ENCODE peak calls at places on chromosomes 11 and 22, in four cellular contexts. A, V, Y and Z are unnamed samples.

GRCh38 chr11:114159320-114159719 is 99.8 kb downstream of the ZBTB16 start:
- DNase-seq in A (no peak), V (no peak), Y (no peak), Z (no peak)

GRCh38 chr11:64359712-64360402 is 895 bp downstream of the RPS6KA4 start:
- DNase-seq in A (no peak), V (peak), Y (no peak), Z (peak)

GRCh38 chr11:77144854-77145428 is 16.9 kb downstream of the MYO7A start:
- DNase-seq in A (no peak), V (no peak), Y (no peak), Z (no peak)

GRCh38 chr11:24264868-24265267 is 232.0 kb upstream of the LUZP2 start:
- DNase-seq in A (no peak), V (no peak), Y (no peak), Z (no peak)

GRCh38 chr11:115677190-115677589 is 173.0 kb upstream of the CADM1 start:
- DNase-seq in A (no peak), V (no peak), Y (no peak), Z (no peak)

GRCh38 chr11:133096981-133097380 is 435.3 kb downstream of the OPCML start:
- DNase-seq in A (no peak), V (no peak), Y (no peak), Z (no peak)

GRCh38 chr11:128026596-128026995 is 560.8 kb downstream of the ETS1 start:
- DNase-seq in A (no peak), V (no peak), Y (no peak), Z (no peak)

GRCh38 chr11:35009191-35009940 is 92.9 kb downstream of the PDHX start:
- DNase-seq in A (no peak), V (no peak), Y (no peak), Z (no peak)

GRCh38 chr22:23256986-23257888 is 76.9 kb downstream of the BCR start:
- DNase-seq in A (no peak), V (no peak), Y (no peak), Z (no peak)

GRCh38 chr11:4916581-4916980 is 2.6 kb downstream of the OR51G2 start:
- DNase-seq in A (no peak), V (no peak), Y (no peak), Z (no peak)

GRCh38 chr11:102226702-102227101 is 90.6 kb upstream of the BIRC3 start:
- DNase-seq in A (peak), V (no peak), Y (no peak), Z (no peak)

GRCh38 chr11:102229510-102230119 is 87.7 kb upstream of the BIRC3 start:
- DNase-seq in A (no peak), V (no peak), Y (no peak), Z (no peak)

GRCh38 chr11:102225689-102226562 is 91.4 kb upstream of the BIRC3 start:
- DNase-seq in A (no peak), V (no peak), Y (no peak), Z (no peak)

GRCh38 chr11:102220728-102221467 is 96.4 kb upstream of the BIRC3 start:
- DNase-seq in A (no peak), V (no peak), Y (no peak), Z (no peak)

DNA sequence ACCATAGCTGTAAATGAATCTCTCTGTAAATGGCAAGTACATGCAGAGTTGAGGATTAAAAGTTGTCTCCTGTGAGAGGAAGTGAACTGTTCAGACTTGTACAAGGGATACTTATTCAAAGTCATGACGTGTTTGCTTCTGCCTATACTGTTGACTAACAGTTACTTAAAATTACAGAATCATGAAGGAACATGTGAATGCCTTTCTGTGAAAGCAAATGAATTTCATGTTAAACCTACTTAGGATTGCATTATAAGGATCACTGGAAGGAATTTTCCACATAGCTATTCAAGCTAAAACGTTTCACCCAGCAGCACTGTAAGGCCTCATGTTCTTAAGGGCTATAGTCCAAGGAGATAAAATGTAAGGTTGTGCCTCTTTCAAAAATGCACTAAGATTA is 93.4 kb upstream of the BIRC3 start:
- DNase-seq in A (no peak), V (no peak), Y (no peak), Z (no peak)
- TF ChIP-seq USF1 in A (no peak), V (no peak), Y (no peak), Z (no peak)

GRCh38 chr11:16856022-16856471 is 117.6 kb downstream of the C11orf58 start:
- DNase-seq in A (no peak), V (no peak), Y (no peak), Z (no peak)
- TF ChIP-seq USF1 in A (no peak), V (no peak), Y (no peak), Z (no peak)

DNA sequence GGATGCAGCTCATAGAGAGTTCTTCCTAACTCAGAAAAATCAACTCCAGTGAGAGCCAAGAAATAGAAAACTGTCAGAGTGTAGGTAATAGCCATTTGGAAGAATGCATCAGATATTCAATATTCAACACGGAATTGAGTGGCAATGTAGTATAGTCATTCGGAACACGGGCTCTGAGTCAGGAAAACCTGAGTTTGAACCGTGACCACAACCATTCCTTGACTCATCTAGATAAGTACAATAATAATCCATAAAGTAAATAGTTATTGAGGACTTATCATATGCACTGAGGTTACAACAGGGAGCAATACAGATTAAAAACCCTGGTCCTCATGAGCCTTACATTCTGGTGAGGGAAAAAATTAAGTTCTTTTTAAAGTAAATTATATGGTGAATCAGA is 62.6 kb upstream of the PHF21A start:
- DNase-seq in A (no peak), V (no peak), Y (no peak), Z (no peak)
- TF ChIP-seq USF1 in A (no peak), V (no peak), Y (no peak), Z (no peak)

GRCh38 chr11:110582728-110583432 is 129.4 kb downstream of the ARHGAP20 start:
- DNase-seq in A (no peak), V (no peak), Y (no peak), Z (no peak)
- TF ChIP-seq USF1 in A (no peak), V (no peak), Y (no peak), Z (no peak)

GRCh38 chr11:119782673-119783072 is 53.7 kb upstream of the NECTIN1 start:
- DNase-seq in A (peak), V (no peak), Y (no peak), Z (no peak)

GRCh38 chr11:119778391-119779194 is 49.6 kb upstream of the NECTIN1 start:
- DNase-seq in A (no peak), V (no peak), Y (no peak), Z (no peak)

GRCh38 chr11:119779195-119780071 is 50.4 kb upstream of the NECTIN1 start:
- DNase-seq in A (no peak), V (peak), Y (no peak), Z (no peak)

GRCh38 chr11:119782021-119782420 is 53.0 kb upstream of the NECTIN1 start:
- DNase-seq in A (no peak), V (no peak), Y (no peak), Z (peak)

DNA sequence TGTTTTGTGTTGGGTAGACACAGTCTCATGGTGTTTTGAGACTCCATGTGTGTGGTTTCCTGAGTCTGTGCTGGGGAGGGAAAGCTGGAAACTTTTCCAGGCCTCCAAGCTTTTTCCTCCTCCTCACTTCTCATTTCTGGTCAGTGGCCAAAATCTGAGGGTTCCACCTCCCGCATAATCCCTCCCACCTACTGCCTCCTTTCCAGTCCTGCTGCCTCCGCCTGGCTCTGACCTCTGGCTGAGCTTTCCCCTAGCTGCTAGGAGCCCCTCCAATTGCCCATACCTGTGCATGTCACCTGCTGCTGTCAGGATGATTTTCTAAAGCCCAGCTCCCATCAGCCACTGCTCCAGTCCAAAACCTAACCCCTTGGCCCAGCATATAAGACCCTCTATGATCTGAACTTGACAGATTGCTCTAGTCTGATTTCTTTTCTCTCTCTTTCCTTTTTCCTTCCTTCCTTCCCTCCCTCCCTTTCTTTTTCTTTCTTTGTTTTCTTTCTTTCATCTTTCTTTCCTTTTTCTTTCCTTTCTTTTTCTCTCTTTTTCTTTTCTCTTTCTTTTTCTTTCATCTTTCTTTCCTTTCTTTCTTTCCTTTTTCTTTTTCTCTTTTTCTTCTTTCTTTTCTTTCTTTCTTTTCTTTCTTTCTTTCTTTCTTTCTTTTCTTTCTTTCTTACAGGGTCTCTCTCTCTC is 51.4 kb upstream of the NECTIN1 start:
- DNase-seq in A (no peak), V (no peak), Y (no peak), Z (no peak)
- TF ChIP-seq USF1 in A (no peak), V (no peak), Y (no peak), Z (no peak)

GRCh38 chr11:103681855-103682254 is 354.6 kb upstream of the DDI1 start:
- DNase-seq in A (no peak), V (no peak), Y (no peak), Z (no peak)

GRCh38 chr11:103682318-103683184 is 353.9 kb upstream of the DDI1 start:
- DNase-seq in A (peak), V (peak), Y (peak), Z (peak)

GRCh38 chr11:103680861-103681260 is 355.6 kb upstream of the DDI1 start:
- DNase-seq in A (no peak), V (no peak), Y (no peak), Z (no peak)

DNA sequence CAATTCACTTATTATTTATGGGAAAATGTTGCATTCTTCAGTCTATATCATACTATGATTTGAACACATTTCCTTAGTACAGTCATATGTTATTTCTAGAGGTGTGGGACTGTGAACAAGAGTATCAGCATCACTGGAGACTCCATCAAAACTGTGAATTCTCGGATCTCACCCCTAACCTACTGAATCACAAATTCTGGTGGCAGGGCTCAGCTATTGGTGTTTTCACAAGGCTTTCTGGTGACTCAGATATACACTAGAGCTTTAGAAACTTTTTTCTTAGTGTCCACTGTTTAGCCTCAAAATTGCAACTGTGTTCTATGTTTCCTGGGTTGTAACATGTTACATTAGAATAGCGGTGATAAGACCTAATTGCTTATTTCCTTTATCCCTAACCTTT is 352.9 kb upstream of the DDI1 start:
- DNase-seq in A (no peak), V (no peak), Y (no peak), Z (no peak)
- TF ChIP-seq USF1 in A (no peak), V (no peak), Y (no peak), Z (no peak)

GRCh38 chr11:2434506-2435255 is 9.6 kb downstream of the TRPM5 start:
- DNase-seq in A (no peak), V (no peak), Y (no peak), Z (no peak)
- TF ChIP-seq USF1 in A (no peak), V (no peak), Y (no peak), Z (no peak)

DNA sequence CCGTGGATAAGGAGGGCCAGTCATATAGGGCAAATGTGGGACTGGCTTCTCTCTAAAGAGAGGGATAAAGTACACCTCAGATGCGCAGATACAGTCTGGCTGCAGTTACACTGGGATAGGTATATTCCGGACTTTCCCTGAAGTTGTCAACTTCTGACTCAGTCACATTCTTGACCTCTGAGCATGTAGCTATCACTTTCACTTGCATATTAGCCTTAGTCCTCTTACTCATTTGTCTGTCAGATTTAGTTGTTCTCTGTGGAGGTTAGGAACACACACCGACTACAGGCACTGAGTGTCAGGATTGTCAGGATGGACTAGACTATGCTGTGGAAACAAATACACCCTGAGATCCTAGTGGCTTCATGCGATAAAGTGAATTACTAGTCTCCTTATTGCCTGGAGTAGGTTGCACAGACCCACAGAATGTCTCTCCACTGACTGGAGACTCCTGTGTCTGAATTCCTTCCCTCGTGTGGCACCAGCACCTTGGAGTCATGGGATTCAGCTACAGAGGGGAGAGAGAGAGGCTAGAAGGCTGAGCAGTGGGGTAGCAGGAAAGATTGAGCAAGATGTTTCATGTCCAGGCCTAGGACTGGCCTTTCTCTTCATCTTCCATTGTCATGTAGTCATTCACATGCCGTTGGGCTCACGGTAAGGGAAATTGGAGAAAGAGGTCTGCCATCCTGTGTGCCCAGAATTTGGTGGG is 654.3 kb downstream of the NTM start:
- DNase-seq in A (no peak), V (no peak), Y (peak), Z (no peak)
- TF ChIP-seq USF1 in A (no peak), V (no peak), Y (no peak), Z (no peak)

GRCh38 chr22:32644252-32645100 is 157.0 kb upstream of the TIMP3 start:
- DNase-seq in A (no peak), V (no peak), Y (no peak), Z (no peak)
- TF ChIP-seq USF1 in A (no peak), V (no peak), Y (no peak), Z (no peak)

GRCh38 chr11:21430532-21430931 is 761.1 kb downstream of the NELL1 start:
- DNase-seq in A (no peak), V (no peak), Y (no peak), Z (no peak)
- TF ChIP-seq USF1 in A (no peak), V (no peak), Y (no peak), Z (no peak)